ENCODE peak calls at places on chromosomes 12 and 14, in six cellular contexts. W, D, F, T, M and H are unnamed samples.

GRCh38 chr14:44403194-44403593 is 103.9 kb downstream of the FSCB start:
- DNase-seq in M (no peak), F (no peak), W (no peak), D (no peak), T (no peak), H (no peak)

GRCh38 chr14:76918176-76918750 is 92.1 kb downstream of the LRRC74A start:
- DNase-seq in T (peak), M (peak), D (peak), F (no peak), W (peak), H (peak)

GRCh38 chr12:55585817-55586216 is 13.5 kb downstream of the OR2AP1 start:
- DNase-seq in W (no peak), T (no peak), M (no peak), F (no peak), D (no peak), H (no peak)

GRCh38 chr12:78470354-78471195 is 394.0 kb upstream of the SYT1 start:
- DNase-seq in F (no peak), M (no peak), D (peak), T (no peak), W (no peak), H (no peak)

GRCh38 chr14:96177766-96178377 is 26.8 kb upstream of the BDKRB2 start:
- DNase-seq in W (no peak), T (no peak), M (no peak), F (no peak), D (no peak), H (no peak)

GRCh38 chr14:50088731-50089130 is 27.6 kb downstream of the VCPKMT start:
- DNase-seq in T (no peak), M (no peak), F (no peak), D (no peak), W (no peak), H (no peak)

GRCh38 chr12:27177716-27178115 is 66.4 kb upstream of the STK38L start:
- DNase-seq in W (no peak), D (no peak), M (no peak), F (no peak), T (no peak), H (no peak)

GRCh38 chr14:74400328-74400727 is 25.7 kb downstream of the SYNDIG1L start:
- DNase-seq in D (no peak), F (no peak), M (no peak), W (no peak), T (no peak), H (no peak)

GRCh38 chr12:123149088-123149827 is 1.6 kb downstream of the PITPNM2 start:
- DNase-seq in W (no peak), M (no peak), F (no peak), D (no peak), T (no peak), H (no peak)

GRCh38 chr12:49332891-49333371 is 4.1 kb downstream of the C1QL4 start:
- DNase-seq in D (no peak), F (no peak), T (no peak), W (no peak), M (no peak), H (no peak)

GRCh38 chr14:64993263-64993662 is 6.6 kb downstream of the FNTB start:
- DNase-seq in D (no peak), W (no peak), M (no peak), T (no peak), F (no peak), H (no peak)

GRCh38 chr12:67829873-67830272 is 159.4 kb upstream of the IFNG-AS1 start:
- DNase-seq in W (no peak), M (no peak), F (no peak), D (no peak), T (no peak), H (no peak)

GRCh38 chr14:50417853-50418252 is 21.2 kb upstream of the CDKL1 start:
- DNase-seq in M (no peak), F (no peak), T (no peak), W (no peak), D (no peak), H (no peak)

GRCh38 chr12:6337958-6338406 is 3.9 kb downstream of the TNFRSF1A start:
- DNase-seq in T (no peak), M (no peak), W (no peak), D (no peak), F (no peak), H (no peak)

GRCh38 chr12:99658950-99659349 is 11.4 kb downstream of the GARIN6 start:
- DNase-seq in T (no peak), F (no peak), D (no peak), M (no peak), W (no peak), H (no peak)

GRCh38 chr12:49369723-49370145 is 2.5 kb downstream of the SPATS2 start:
- DNase-seq in T (no peak), D (peak), M (peak), F (no peak), W (peak), H (peak)

GRCh38 chr14:69363964-69364363 is 34.1 kb downstream of the ERH start:
- DNase-seq in W (no peak), T (no peak), F (no peak), D (no peak), M (no peak), H (no peak)

GRCh38 chr14:68506645-68507405 is 286.0 kb downstream of the ZFP36L1 start:
- DNase-seq in W (no peak), F (peak), D (no peak), M (no peak), T (no peak), H (no peak)

GRCh38 chr14:96126339-96126770 is 78.3 kb upstream of the BDKRB2 start:
- DNase-seq in M (no peak), F (peak), W (no peak), T (no peak), D (no peak), H (no peak)

GRCh38 chr12:88391556-88391955 is 188.7 kb downstream of the KITLG start:
- DNase-seq in T (no peak), F (no peak), W (no peak), D (no peak), M (no peak), H (no peak)

GRCh38 chr14:72788255-72788654 is 105.6 kb downstream of the DPF3 start:
- DNase-seq in F (no peak), M (no peak), W (no peak), T (no peak), D (no peak), H (no peak)

GRCh38 chr12:13794706-13795105 is 186.7 kb downstream of the GRIN2B start:
- DNase-seq in F (no peak), T (no peak), D (no peak), M (no peak), W (no peak), H (no peak)

GRCh38 chr14:74085047-74085637 is 386 bp downstream of the LIN52 start:
- DNase-seq in W (no peak), T (no peak), F (no peak), M (no peak), D (no peak), H (no peak)

GRCh38 chr12:131084341-131085011 is 130.8 kb downstream of the ADGRD1 start:
- DNase-seq in D (no peak), W (no peak), T (peak), F (no peak), M (no peak), H (no peak)

GRCh38 chr12:91603060-91603459 is 420.4 kb upstream of the DCN start:
- DNase-seq in F (no peak), D (no peak), T (no peak), M (no peak), W (no peak), H (no peak)

GRCh38 chr12:49966511-49967041 is 4.9 kb downstream of the AQP5 start:
- DNase-seq in D (no peak), W (no peak), T (no peak), F (no peak), M (no peak), H (no peak)

GRCh38 chr14:33880330-33880729 is 70.5 kb downstream of the EGLN3 start:
- DNase-seq in D (no peak), T (no peak), W (no peak), M (no peak), F (no peak), H (no peak)

GRCh38 chr12:132544173-132544468 is 54.2 kb downstream of the FBRSL1 start:
- DNase-seq in W (no peak), M (no peak), F (no peak), D (no peak), T (no peak), H (no peak)

GRCh38 chr14:74642011-74642410 is 30.0 kb upstream of the LTBP2 start:
- DNase-seq in D (no peak), M (peak), T (no peak), F (no peak), W (no peak), H (no peak)

GRCh38 chr14:67569011-67569650 is 30.9 kb downstream of the PIGH start:
- DNase-seq in W (no peak), D (no peak), F (no peak), T (peak), M (no peak), H (no peak)

DNA sequence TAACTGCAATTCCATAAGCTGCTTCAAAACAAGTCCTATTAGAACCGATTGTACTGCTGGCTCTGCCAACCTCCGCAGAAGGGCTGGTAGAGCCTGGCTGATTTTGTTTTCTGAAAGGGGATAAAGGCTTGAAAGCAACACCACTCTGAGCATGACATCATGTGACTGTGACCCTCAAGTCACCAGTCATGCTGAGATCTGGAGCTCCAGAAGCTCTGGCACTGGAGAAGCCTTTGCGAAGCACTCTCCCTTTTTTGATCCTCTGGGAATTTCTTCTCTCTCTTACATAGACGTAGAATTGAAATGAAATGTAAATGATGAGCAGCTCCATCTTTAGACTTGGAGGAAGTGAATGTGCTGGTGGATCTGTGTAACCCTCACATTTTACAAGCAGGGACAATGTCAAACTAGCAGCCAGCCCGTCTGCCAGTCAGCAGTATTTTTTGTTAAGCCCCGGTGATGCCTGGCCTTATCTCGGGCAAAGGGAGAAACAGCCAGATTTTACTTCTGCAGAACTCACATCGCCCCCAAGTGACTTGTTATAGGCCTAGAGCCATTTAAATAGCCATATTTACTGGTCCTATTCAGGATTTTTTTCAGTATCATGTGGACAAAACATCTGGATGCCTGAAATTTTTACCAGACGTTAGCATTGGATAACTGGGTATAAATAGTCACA is 112.1 kb upstream of the NPAS3 start:
- DNase-seq in T (no peak), F (no peak), M (no peak), D (no peak), W (no peak), H (peak)
- TF ChIP-seq CTCF in T (no peak), F (no peak), M (peak), D (no peak), W (no peak), H (peak)

DNA sequence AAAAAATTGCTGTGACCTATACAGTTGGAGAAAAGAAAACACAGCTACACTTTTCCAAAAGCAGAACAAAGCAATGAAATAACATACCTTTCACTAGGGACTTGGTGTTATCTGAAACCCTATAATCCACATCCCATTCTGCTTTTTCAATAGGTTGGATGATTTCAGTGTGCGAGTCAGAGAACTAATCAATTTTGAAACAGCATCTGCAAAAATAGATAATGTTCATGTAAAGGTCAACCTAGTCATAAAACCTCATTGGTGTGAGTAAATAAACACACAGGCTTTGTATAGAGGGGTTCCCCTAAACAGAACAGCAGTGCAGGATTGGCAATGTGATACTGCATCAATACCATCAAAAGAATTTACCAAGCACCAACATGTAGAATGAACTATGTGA is 173.0 kb upstream of the G2E3 start:
- DNase-seq in D (no peak), F (no peak), M (no peak), W (no peak), T (no peak), H (no peak)
- H3K27ac ChIP-seq in D (no peak), F (no peak), M (no peak), W (no peak), T (no peak), H (no peak)

DNA sequence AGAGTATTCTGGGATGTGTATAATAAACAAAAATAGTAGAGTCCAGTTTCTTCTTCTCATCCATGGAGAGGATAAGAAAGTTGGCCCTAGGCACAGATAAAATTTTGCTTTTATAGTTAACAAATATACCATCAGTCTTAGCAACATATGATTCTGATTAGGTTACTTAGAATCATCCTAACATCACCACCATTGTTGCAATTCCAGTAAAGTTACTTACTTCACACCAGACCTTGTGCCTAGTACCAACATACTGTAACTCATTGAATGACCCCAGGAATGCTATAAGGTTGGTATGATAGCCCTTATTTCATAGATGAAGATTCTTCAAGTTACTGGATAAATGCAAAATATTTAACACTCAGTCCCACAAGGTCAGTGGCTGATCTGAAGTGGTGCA is 183.8 kb upstream of the ATP2B1 start:
- DNase-seq in T (no peak), W (no peak), M (no peak), D (no peak), F (no peak), H (no peak)
- H3K4me3 ChIP-seq in T (no peak), W (no peak), M (no peak), D (no peak), F (no peak), H (no peak)

GRCh38 chr12:92943482-92944250 is 14.6 kb upstream of the EEA1 start:
- DNase-seq in T (no peak), W (no peak), D (no peak), M (no peak), F (no peak), H (no peak)
- TF ChIP-seq CTCF in T (no peak), W (no peak), D (no peak), M (no peak), F (no peak), H (no peak)

DNA sequence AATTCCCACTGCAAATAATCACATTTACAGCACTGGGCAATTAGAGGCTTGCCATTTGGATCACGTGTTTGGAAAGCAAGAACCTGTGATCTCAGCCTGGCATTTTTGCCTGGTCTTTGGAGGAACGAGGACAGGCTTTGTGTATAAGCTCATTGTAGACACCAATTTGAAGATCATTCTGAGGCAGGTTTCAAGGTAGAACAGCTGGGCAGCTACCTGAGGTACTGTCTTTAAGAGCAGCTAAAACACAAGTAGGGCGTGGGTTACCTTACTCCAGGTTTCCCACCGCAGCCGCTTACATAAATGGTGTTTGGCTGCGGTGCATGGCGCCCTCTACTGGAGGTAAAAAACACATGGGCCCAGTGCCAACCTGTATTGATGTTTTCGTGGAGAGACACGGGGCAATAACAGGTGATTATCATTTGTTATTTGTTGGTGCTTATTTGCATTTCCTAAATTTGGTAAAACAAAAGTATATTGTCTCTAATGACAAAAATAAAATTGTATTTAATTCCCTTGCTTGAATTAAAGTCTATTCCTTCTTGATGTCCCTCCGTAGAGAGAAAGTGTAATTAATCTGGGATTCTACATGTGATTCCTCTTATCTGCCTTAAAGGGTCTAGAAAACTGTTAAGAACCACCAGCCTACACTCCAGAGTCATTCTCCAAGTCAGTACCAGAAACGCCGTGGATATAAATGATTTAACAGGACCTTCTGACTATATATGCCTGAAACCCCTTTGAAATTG is 69.7 kb downstream of the SVOP start:
- DNase-seq in W (peak), M (peak), F (peak), T (peak), D (peak), H (peak)
- H3K27ac ChIP-seq in W (no peak), M (no peak), F (no peak), T (no peak), D (no peak), H (no peak)

GRCh38 chr14:94867931-94868597 is 98.2 kb upstream of the GSC start:
- DNase-seq in T (no peak), W (no peak), F (no peak), M (no peak), D (peak), H (no peak)
- H3K4me3 ChIP-seq in T (no peak), W (no peak), F (no peak), M (no peak), D (no peak), H (no peak)

GRCh38 chr12:109739747-109740693 is 26.4 kb downstream of the FAM222A start:
- DNase-seq in F (peak), W (no peak), T (peak), M (peak), D (peak), H (peak)
- TF ChIP-seq CTCF in F (no peak), W (no peak), T (no peak), M (peak), D (no peak), H (no peak)